ENCODE peak calls at places on chromosomes 2 and 18, in five cellular contexts. F is GM23338, D is suprapubic skin, T is RWPE1, H is left ventricle myocardium inferior. J is an unnamed sample.

GRCh38 chr18:23291456-23292205 is 156.3 kb downstream of the CABLES1 start:
- DNase-seq in F (no peak), D (no peak), T (peak), H (no peak), J (no peak)

GRCh38 chr2:98884658-98885057 is 51.4 kb downstream of the CRACDL start:
- DNase-seq in F (no peak), D (peak), T (no peak), H (no peak), J (no peak)

GRCh38 chr2:204749319-204749718 is 204.0 kb downstream of the PARD3B start:
- DNase-seq in F (no peak), D (no peak), T (peak), H (no peak), J (no peak)

GRCh38 chr2:45993476-45993991 is 303.7 kb upstream of the EPAS1 start:
- DNase-seq in F (peak), D (no peak), T (peak), H (no peak), J (peak)

GRCh38 chr2:139828011-139828410 is 1047.8 kb upstream of the NXPH2 start:
- DNase-seq in F (peak), D (no peak), T (no peak), H (no peak), J (no peak)

GRCh38 chr2:175414872-175415487 is 233.5 kb upstream of the ATP5MC3 start:
- DNase-seq in F (peak), D (peak), T (peak), H (peak), J (no peak)

GRCh38 chr18:71189581-71189980 is 900.7 kb downstream of the SOCS6 start:
- DNase-seq in F (no peak), D (no peak), T (no peak), H (no peak), J (no peak)

GRCh38 chr18:58863539-58864145 is 1.0 kb upstream of the ZNF532 start:
- DNase-seq in F (peak), D (no peak), T (peak), H (peak), J (no peak)

GRCh38 chr2:239103125-239104098 is 255.5 kb downstream of the TWIST2 start:
- DNase-seq in F (no peak), D (no peak), T (no peak), H (no peak), J (no peak)

GRCh38 chr2:14826518-14826917 is 194.0 kb downstream of the LRATD1 start:
- DNase-seq in F (no peak), D (no peak), T (no peak), H (no peak), J (no peak)

GRCh38 chr2:178403671-178404379 is 47.1 kb downstream of the PRKRA start:
- DNase-seq in F (no peak), D (no peak), T (no peak), H (no peak), J (no peak)

DNA sequence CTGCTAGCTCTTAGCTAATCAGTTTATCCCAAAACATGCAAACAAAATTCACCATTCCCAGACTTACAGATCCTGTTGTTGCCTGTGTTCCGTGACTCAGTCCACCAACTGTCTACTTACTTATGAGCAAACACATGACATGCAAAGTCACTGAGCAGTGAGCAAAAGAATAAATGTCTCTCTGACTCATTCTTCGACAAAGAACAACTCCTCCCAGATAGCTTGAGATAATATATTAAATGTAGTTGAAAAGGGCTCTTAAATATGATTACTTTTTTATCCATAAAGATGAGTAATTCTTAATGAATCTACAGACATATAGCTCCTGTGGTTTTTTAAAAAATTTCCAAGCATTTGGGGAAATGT is 9.0 kb upstream of the CREG2 start:
- DNase-seq in F (no peak), D (no peak), T (peak), H (no peak), J (no peak)
- H3K27ac ChIP-seq in F (no peak), D (no peak), T (peak), H (no peak), J (no peak)

DNA sequence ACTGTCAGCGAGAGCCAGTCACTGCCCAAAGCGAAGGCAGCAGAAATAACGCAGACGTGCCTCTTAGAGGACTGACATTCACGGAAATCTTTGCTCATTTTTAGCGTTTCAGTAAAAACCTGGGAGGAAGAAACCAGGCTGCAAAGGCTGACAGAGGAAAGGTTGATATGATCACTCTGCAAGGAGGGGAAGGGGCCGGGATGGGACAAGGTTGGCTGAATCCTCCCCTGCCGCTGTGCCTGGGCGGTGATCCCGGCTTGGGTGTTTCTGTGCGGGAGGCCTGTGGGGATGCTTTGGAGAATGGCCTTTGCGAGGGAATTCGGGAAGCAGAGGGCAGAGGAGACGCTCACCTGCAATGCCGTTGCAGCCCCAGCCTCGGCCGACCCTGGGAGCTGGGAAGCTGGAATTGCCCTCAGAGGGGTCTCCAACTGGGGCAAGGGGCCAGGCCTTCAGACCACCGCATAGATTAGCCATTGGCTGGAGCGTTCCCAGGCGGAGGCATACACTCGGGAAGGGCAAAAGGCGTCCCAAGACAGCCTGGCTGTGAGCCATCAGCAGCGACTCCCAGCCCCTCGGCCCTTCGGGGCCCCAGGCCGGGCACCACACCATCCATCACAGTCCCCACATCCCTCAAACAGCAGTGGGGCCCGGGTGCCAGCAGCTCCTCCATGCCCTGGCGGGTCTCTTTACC is 111.7 kb upstream of the GPC1 start:
- DNase-seq in F (no peak), D (peak), T (no peak), H (no peak), J (peak)
- TF ChIP-seq CTCF in F (no peak), D (no peak), T (no peak), H (no peak), J (no peak)

GRCh38 chr18:49588171-49588570 is 26.3 kb downstream of the LIPG start:
- DNase-seq in F (no peak), D (no peak), T (no peak), H (no peak), J (no peak)
- H3K27ac ChIP-seq in F (no peak), D (no peak), T (no peak), H (no peak), J (no peak)

GRCh38 chr2:241272722-241273551 is 42.5 kb downstream of the HDLBP start:
- DNase-seq in F (peak), D (no peak), T (peak), H (peak), J (peak)

GRCh38 chr2:241272298-241272721 is 43.2 kb downstream of the HDLBP start:
- DNase-seq in F (peak), D (no peak), T (peak), H (peak), J (no peak)

GRCh38 chr2:241274127-241274526 is 41.3 kb downstream of the HDLBP start:
- DNase-seq in F (peak), D (no peak), T (no peak), H (no peak), J (no peak)

GRCh38 chr2:241271641-241272297 is 43.7 kb downstream of the HDLBP start:
- DNase-seq in F (peak), D (peak), T (peak), H (peak), J (peak)

DNA sequence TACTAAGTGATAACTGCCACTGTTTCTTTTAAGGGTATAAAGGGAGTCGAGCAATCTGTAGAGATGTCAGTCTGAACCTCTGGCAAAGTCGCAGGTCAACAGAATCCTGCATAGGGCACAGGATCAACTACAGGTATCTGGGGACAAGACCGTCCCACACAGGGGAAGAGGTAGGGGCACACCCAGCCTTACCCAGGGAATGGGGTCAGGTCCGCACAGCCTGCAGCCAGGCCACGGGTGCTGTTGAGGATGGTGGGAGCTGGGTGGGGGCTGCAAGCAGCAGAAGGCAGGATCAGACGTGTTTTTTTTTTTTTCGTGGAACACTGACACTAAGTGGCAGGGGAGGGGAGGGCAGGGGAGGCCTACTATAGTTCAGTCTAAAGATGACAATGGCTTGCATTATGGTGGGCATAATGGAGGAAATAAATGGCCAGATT is 41.9 kb downstream of the HDLBP start:
- DNase-seq in F (peak), D (no peak), T (no peak), H (no peak), J (no peak)
- TF ChIP-seq CTCF in F (no peak), D (no peak), T (no peak), H (no peak), J (no peak)

GRCh38 chr2:18799397-18799796 is 210.0 kb upstream of the NT5C1B start:
- DNase-seq in F (no peak), D (no peak), T (no peak), H (no peak), J (no peak)

GRCh38 chr2:18804540-18804939 is 215.2 kb upstream of the NT5C1B start:
- DNase-seq in F (no peak), D (no peak), T (no peak), H (no peak), J (no peak)

GRCh38 chr2:18800240-18800971 is 211.0 kb upstream of the NT5C1B start:
- DNase-seq in F (peak), D (no peak), T (no peak), H (no peak), J (no peak)

DNA sequence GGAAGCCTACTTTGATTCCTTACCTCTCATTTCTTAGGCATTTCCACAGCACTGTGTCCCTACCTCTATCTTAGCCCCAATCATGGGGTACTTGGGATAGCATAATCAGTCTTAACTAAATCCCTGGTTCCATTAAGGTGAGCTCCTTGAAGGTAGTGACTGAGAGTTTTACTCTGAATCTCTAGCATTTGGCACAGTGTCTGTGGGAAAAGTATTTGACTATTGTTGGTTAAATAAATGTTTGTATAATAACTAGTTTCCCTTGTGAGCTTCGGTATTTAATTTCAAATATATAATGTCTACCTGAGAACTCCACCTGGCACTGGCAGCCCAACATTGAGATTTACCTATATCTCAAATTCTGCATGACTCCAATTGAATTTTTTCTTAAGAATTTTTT is 213.8 kb upstream of the NT5C1B start:
- DNase-seq in F (no peak), D (no peak), T (no peak), H (no peak), J (no peak)
- H3K27ac ChIP-seq in F (no peak), D (no peak), T (no peak), H (no peak), J (no peak)

GRCh38 chr2:167759531-167759930 is 487.9 kb downstream of the STK39 start:
- DNase-seq in F (peak), D (no peak), T (no peak), H (no peak), J (no peak)
- TF ChIP-seq CTCF in F (peak), D (no peak), T (no peak), H (no peak), J (no peak)

DNA sequence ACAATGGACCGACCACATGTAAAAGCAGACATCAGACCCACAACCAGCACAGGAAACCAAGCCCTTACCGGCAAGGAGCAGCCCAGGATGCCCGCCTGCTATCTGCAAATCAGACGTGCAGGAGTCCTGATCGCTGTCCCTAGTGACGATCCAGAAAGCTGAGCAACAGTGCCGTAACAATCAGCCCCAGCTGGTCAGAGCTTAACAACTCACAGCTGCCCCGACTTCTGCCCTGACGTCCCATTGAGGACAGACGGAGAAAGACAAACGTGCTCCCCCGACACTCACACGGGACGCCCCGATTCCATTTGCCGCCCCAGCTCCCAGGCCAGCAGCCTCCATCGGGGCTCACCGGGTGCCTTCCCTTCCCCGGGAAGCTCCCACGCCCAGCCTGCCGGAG is 39.8 kb upstream of the PXDN start:
- DNase-seq in F (peak), D (peak), T (no peak), H (no peak), J (no peak)
- H3K27ac ChIP-seq in F (no peak), D (no peak), T (no peak), H (no peak), J (no peak)